ENCODE peak calls at places on chromosomes 1 and 21, in eight cellular contexts. One of them, this sample, is unnamed.

GRCh38 chr1:215018555-215018954 is 64.0 kb upstream of the KCNK2 start:
- DNase-seq in mammary epithelial cell: no peak
- DNase-seq in endothelial cell of umbilical vein: no peak
- DNase-seq in fibroblast of lung: peak; percentile 36
- DNase-seq in neuronal stem cell: no peak
- DNase-seq in GM12878: no peak
- DNase-seq in neural progenitor cell: no peak
- DNase-seq in IMR-90: peak; percentile 98
- DNase-seq in this sample: peak; percentile 95

GRCh38 chr1:180131510-180131909 is 23.2 kb upstream of the QSOX1 start:
- DNase-seq in neuronal stem cell: no peak
- DNase-seq in mammary epithelial cell: peak; percentile 52
- DNase-seq in fibroblast of lung: peak; percentile 98
- DNase-seq in endothelial cell of umbilical vein: peak; percentile 53
- DNase-seq in neural progenitor cell: no peak
- DNase-seq in GM12878: no peak
- DNase-seq in IMR-90: peak; percentile 98
- DNase-seq in this sample: peak; percentile 81

GRCh38 chr1:203202431-203203245 is 16.1 kb upstream of the CHI3L1 start:
- DNase-seq in neural progenitor cell: no peak
- DNase-seq in IMR-90: peak; percentile 90
- DNase-seq in GM12878: no peak
- DNase-seq in fibroblast of lung: peak; percentile 95
- DNase-seq in neuronal stem cell: no peak
- DNase-seq in mammary epithelial cell: peak; percentile 17
- DNase-seq in endothelial cell of umbilical vein: no peak
- DNase-seq in this sample: peak; percentile 73

GRCh38 chr1:32783851-32784250 is 33.3 kb downstream of the YARS1 start:
- DNase-seq in endothelial cell of umbilical vein: no peak
- DNase-seq in GM12878: no peak
- DNase-seq in fibroblast of lung: no peak
- DNase-seq in mammary epithelial cell: no peak
- DNase-seq in neural progenitor cell: no peak
- DNase-seq in neuronal stem cell: no peak
- DNase-seq in IMR-90: no peak
- DNase-seq in this sample: no peak

GRCh38 chr1:11559211-11559970 is 80.4 kb downstream of the DISP3 start:
- DNase-seq in neuronal stem cell: no peak
- DNase-seq in neural progenitor cell: no peak
- DNase-seq in endothelial cell of umbilical vein: no peak
- DNase-seq in fibroblast of lung: no peak
- DNase-seq in GM12878: no peak
- DNase-seq in IMR-90: no peak
- DNase-seq in mammary epithelial cell: peak; percentile 70
- DNase-seq in this sample: no peak

GRCh38 chr1:208880433-208881100 is 636.4 kb upstream of the PLXNA2 start:
- DNase-seq in GM12878: no peak
- DNase-seq in neural progenitor cell: no peak
- DNase-seq in fibroblast of lung: no peak
- DNase-seq in neuronal stem cell: no peak
- DNase-seq in endothelial cell of umbilical vein: peak; percentile 68
- DNase-seq in mammary epithelial cell: no peak
- DNase-seq in IMR-90: no peak
- DNase-seq in this sample: peak; percentile 76

GRCh38 chr1:34918609-34919561 is 10.6 kb downstream of the DLGAP3 start:
- DNase-seq in GM12878: peak; percentile 13
- DNase-seq in neuronal stem cell: no peak
- DNase-seq in fibroblast of lung: no peak
- DNase-seq in IMR-90: no peak
- DNase-seq in endothelial cell of umbilical vein: no peak
- DNase-seq in neural progenitor cell: peak; percentile 55
- DNase-seq in mammary epithelial cell: no peak
- DNase-seq in this sample: no peak

GRCh38 chr1:11501491-11501897 is 22.5 kb downstream of the DISP3 start:
- DNase-seq in endothelial cell of umbilical vein: peak; percentile 44
- DNase-seq in GM12878: no peak
- DNase-seq in IMR-90: no peak
- DNase-seq in fibroblast of lung: no peak
- DNase-seq in mammary epithelial cell: no peak
- DNase-seq in neural progenitor cell: no peak
- DNase-seq in neuronal stem cell: no peak
- DNase-seq in this sample: no peak

GRCh38 chr1:107750364-107750959 is 214.5 kb downstream of the VAV3 start:
- DNase-seq in IMR-90: peak; percentile 43
- DNase-seq in fibroblast of lung: peak; percentile 80
- DNase-seq in neural progenitor cell: peak; percentile 82
- DNase-seq in mammary epithelial cell: peak; percentile 73
- DNase-seq in neuronal stem cell: peak; percentile 62
- DNase-seq in GM12878: peak; percentile 19
- DNase-seq in endothelial cell of umbilical vein: peak; percentile 42
- DNase-seq in this sample: peak; percentile 43

GRCh38 chr1:91884459-91885290 is 1.3 kb downstream of the TGFBR3 start:
- DNase-seq in endothelial cell of umbilical vein: peak; percentile 70
- DNase-seq in GM12878: no peak
- DNase-seq in mammary epithelial cell: no peak
- DNase-seq in fibroblast of lung: peak; percentile 46
- DNase-seq in IMR-90: peak; percentile 24
- DNase-seq in neuronal stem cell: peak; percentile 20
- DNase-seq in neural progenitor cell: peak; percentile 59
- DNase-seq in this sample: no peak

GRCh38 chr1:40717065-40717464 is 25.6 kb downstream of the NFYC start:
- DNase-seq in fibroblast of lung: no peak
- DNase-seq in neural progenitor cell: no peak
- DNase-seq in neuronal stem cell: no peak
- DNase-seq in mammary epithelial cell: no peak
- DNase-seq in IMR-90: no peak
- DNase-seq in endothelial cell of umbilical vein: no peak
- DNase-seq in GM12878: no peak
- DNase-seq in this sample: no peak

GRCh38 chr1:11563560-11564069 is 84.7 kb downstream of the DISP3 start:
- DNase-seq in neuronal stem cell: peak; percentile 29
- DNase-seq in endothelial cell of umbilical vein: no peak
- DNase-seq in fibroblast of lung: no peak
- DNase-seq in IMR-90: no peak
- DNase-seq in mammary epithelial cell: peak; percentile 74
- DNase-seq in GM12878: no peak
- DNase-seq in neural progenitor cell: peak; percentile 82
- DNase-seq in this sample: no peak

GRCh38 chr1:63887809-63888208 is 114.0 kb downstream of the ROR1 start:
- DNase-seq in neural progenitor cell: no peak
- DNase-seq in neuronal stem cell: no peak
- DNase-seq in fibroblast of lung: no peak
- DNase-seq in endothelial cell of umbilical vein: no peak
- DNase-seq in mammary epithelial cell: no peak
- DNase-seq in GM12878: no peak
- DNase-seq in IMR-90: no peak
- DNase-seq in this sample: no peak

GRCh38 chr21:44947930-44948331 is 8.1 kb downstream of the SLX9 start:
- DNase-seq in IMR-90: no peak
- DNase-seq in mammary epithelial cell: no peak
- DNase-seq in neuronal stem cell: no peak
- DNase-seq in GM12878: no peak
- DNase-seq in endothelial cell of umbilical vein: no peak
- DNase-seq in fibroblast of lung: no peak
- DNase-seq in neural progenitor cell: no peak
- DNase-seq in this sample: no peak

GRCh38 chr21:44950016-44950326 is 10.1 kb downstream of the SLX9 start:
- DNase-seq in mammary epithelial cell: no peak
- DNase-seq in IMR-90: no peak
- DNase-seq in endothelial cell of umbilical vein: no peak
- DNase-seq in neuronal stem cell: no peak
- DNase-seq in fibroblast of lung: no peak
- DNase-seq in GM12878: no peak
- DNase-seq in neural progenitor cell: no peak
- DNase-seq in this sample: no peak

GRCh38 chr21:44948426-44949120 is 8.7 kb downstream of the SLX9 start:
- DNase-seq in endothelial cell of umbilical vein: no peak
- DNase-seq in GM12878: no peak
- DNase-seq in fibroblast of lung: no peak
- DNase-seq in neural progenitor cell: no peak
- DNase-seq in IMR-90: no peak
- DNase-seq in mammary epithelial cell: no peak
- DNase-seq in neuronal stem cell: no peak
- DNase-seq in this sample: no peak

GRCh38 chr21:44950351-44950750 is 10.5 kb downstream of the SLX9 start:
- DNase-seq in GM12878: no peak
- DNase-seq in endothelial cell of umbilical vein: no peak
- DNase-seq in neural progenitor cell: no peak
- DNase-seq in mammary epithelial cell: no peak
- DNase-seq in fibroblast of lung: no peak
- DNase-seq in IMR-90: no peak
- DNase-seq in neuronal stem cell: no peak
- DNase-seq in this sample: no peak

GRCh38 chr21:44949161-44950015 is 9.6 kb downstream of the SLX9 start:
- DNase-seq in IMR-90: peak; percentile 76
- DNase-seq in fibroblast of lung: peak; percentile 67
- DNase-seq in GM12878: no peak
- DNase-seq in neural progenitor cell: peak; percentile 90
- DNase-seq in endothelial cell of umbilical vein: peak; percentile 54
- DNase-seq in mammary epithelial cell: peak; percentile 70
- DNase-seq in neuronal stem cell: peak; percentile 76
- DNase-seq in this sample: peak; percentile 26
- H3K4me2 ChIP-seq in IMR-90: no peak overlapping the region
- H3K4me2 ChIP-seq in fibroblast of lung: no peak overlapping the region
- H3K4me2 ChIP-seq in GM12878: no peak overlapping the region
- H3K4me2 ChIP-seq in neural progenitor cell: no peak overlapping the region
- H3K4me2 ChIP-seq in endothelial cell of umbilical vein: no peak overlapping the region
- H3K4me2 ChIP-seq in mammary epithelial cell: no peak overlapping the region
- H3K4me2 ChIP-seq in neuronal stem cell: no peak overlapping the region
- H3K4me2 ChIP-seq in this sample: no peak overlapping the region

DNA sequence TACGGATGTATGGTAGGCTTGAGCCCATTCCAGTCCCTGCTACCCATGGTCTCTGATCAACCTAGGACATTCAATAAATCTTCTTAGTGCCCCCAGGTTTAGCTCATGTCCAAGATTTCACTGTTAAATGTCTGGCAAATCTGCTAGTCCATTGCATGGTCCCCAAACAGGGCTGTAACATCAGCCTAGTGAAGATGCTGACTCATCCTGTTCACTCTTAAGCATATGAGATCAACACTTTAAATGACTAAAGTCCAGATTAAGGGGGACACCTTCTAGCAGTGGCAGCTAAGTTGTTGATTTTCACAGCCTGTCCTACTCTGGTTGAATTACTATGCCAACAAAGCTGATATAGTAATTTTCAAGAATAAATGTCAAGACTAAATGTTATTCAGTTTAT is 46.5 kb upstream of the NUF2 start:
- DNase-seq in neuronal stem cell: no peak
- DNase-seq in fibroblast of lung: no peak
- DNase-seq in IMR-90: peak; percentile 35
- DNase-seq in endothelial cell of umbilical vein: no peak
- DNase-seq in neural progenitor cell: no peak
- DNase-seq in GM12878: no peak
- DNase-seq in mammary epithelial cell: no peak
- DNase-seq in this sample: peak; percentile 19
- H3K9ac ChIP-seq in neuronal stem cell: no peak overlapping the region
- H3K9ac ChIP-seq in fibroblast of lung: no peak overlapping the region
- H3K9ac ChIP-seq in IMR-90: no peak overlapping the region
- H3K9ac ChIP-seq in endothelial cell of umbilical vein: no peak overlapping the region
- H3K9ac ChIP-seq in neural progenitor cell: no peak overlapping the region
- H3K9ac ChIP-seq in GM12878: no peak overlapping the region
- H3K9ac ChIP-seq in mammary epithelial cell: no peak overlapping the region
- H3K9ac ChIP-seq in this sample: no peak overlapping the region

GRCh38 chr21:42853621-42854020 is 25.7 kb downstream of the WDR4 start:
- DNase-seq in IMR-90: no peak
- DNase-seq in GM12878: no peak
- DNase-seq in fibroblast of lung: no peak
- DNase-seq in neural progenitor cell: no peak
- DNase-seq in neuronal stem cell: no peak
- DNase-seq in mammary epithelial cell: no peak
- DNase-seq in endothelial cell of umbilical vein: no peak
- DNase-seq in this sample: no peak
- H3K27ac ChIP-seq in IMR-90: no peak overlapping the region
- H3K27ac ChIP-seq in GM12878: no peak overlapping the region
- H3K27ac ChIP-seq in fibroblast of lung: no peak overlapping the region
- H3K27ac ChIP-seq in neural progenitor cell: no peak overlapping the region
- H3K27ac ChIP-seq in neuronal stem cell: no peak overlapping the region
- H3K27ac ChIP-seq in mammary epithelial cell: no peak overlapping the region
- H3K27ac ChIP-seq in endothelial cell of umbilical vein: no peak overlapping the region
- H3K27ac ChIP-seq in this sample: no peak overlapping the region

GRCh38 chr1:54869173-54869851 is 17.7 kb downstream of the DHCR24 start:
- DNase-seq in IMR-90: no peak
- DNase-seq in endothelial cell of umbilical vein: no peak
- DNase-seq in neuronal stem cell: no peak
- DNase-seq in mammary epithelial cell: no peak
- DNase-seq in fibroblast of lung: no peak
- DNase-seq in GM12878: no peak
- DNase-seq in neural progenitor cell: no peak
- DNase-seq in this sample: no peak

GRCh38 chr1:54864460-54865208 is 22.4 kb downstream of the DHCR24 start:
- DNase-seq in mammary epithelial cell: no peak
- DNase-seq in IMR-90: no peak
- DNase-seq in fibroblast of lung: peak; percentile 70
- DNase-seq in GM12878: no peak
- DNase-seq in neural progenitor cell: no peak
- DNase-seq in endothelial cell of umbilical vein: no peak
- DNase-seq in neuronal stem cell: no peak
- DNase-seq in this sample: no peak

GRCh38 chr1:54867717-54868057 is 19.3 kb downstream of the DHCR24 start:
- DNase-seq in IMR-90: no peak
- DNase-seq in neuronal stem cell: no peak
- DNase-seq in endothelial cell of umbilical vein: no peak
- DNase-seq in neural progenitor cell: no peak
- DNase-seq in mammary epithelial cell: no peak
- DNase-seq in fibroblast of lung: no peak
- DNase-seq in GM12878: no peak
- DNase-seq in this sample: no peak

GRCh38 chr1:54865238-54866073 is 21.5 kb downstream of the DHCR24 start:
- DNase-seq in neuronal stem cell: no peak
- DNase-seq in IMR-90: no peak
- DNase-seq in endothelial cell of umbilical vein: no peak
- DNase-seq in neural progenitor cell: no peak
- DNase-seq in fibroblast of lung: no peak
- DNase-seq in mammary epithelial cell: no peak
- DNase-seq in GM12878: no peak
- DNase-seq in this sample: no peak

DNA sequence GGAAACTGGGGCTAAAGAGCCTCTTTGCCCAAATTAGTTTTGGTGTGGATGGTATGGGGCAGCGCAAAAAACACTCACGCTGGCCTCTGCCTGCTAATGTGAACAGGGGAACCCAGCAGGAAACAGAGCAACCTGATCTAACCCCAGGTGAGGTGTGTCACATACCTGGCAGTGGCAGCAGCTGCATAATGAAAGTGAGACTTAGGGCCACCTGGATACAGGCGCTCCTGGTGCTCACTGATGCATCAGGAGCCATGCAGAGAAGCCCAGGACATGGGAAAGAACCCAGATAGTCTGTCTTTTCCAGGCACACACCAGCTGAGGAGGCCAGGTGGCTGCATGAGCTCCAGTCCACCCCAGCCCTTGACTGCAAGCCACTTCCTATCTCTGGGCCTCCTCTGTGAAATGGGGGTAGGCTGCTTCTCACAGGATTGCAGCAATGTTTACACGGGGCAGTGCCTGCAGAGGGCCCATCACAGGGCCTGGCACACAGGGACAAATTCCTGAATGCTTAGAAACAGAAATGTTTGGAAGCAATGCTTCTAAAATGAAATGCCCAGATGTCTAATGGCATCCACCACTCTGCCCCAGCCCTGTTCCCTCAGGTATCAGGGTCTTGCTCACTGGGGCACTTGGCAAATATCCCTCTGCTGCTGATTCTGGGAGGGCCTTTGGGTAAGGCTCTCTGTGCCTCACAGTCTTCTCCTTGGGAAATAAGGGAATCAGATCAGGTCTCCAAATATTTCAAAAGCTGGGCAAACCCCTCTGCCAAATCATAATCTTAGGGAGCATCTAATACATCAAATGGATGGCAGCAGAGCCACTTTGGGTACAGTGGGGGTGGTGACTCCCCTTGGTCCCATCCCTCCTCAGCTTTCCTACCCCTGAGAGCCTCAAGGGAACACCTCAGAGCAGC is 19.9 kb downstream of the DHCR24 start:
- DNase-seq in GM12878: no peak
- DNase-seq in endothelial cell of umbilical vein: no peak
- DNase-seq in neural progenitor cell: no peak
- DNase-seq in fibroblast of lung: no peak
- DNase-seq in IMR-90: no peak
- DNase-seq in mammary epithelial cell: no peak
- DNase-seq in neuronal stem cell: no peak
- DNase-seq in this sample: no peak
- H3K4me2 ChIP-seq in GM12878: no peak overlapping the region
- H3K4me2 ChIP-seq in endothelial cell of umbilical vein: no peak overlapping the region
- H3K4me2 ChIP-seq in neural progenitor cell: no peak overlapping the region
- H3K4me2 ChIP-seq in fibroblast of lung: no peak overlapping the region
- H3K4me2 ChIP-seq in IMR-90: no peak overlapping the region
- H3K4me2 ChIP-seq in mammary epithelial cell: no peak overlapping the region
- H3K4me2 ChIP-seq in neuronal stem cell: no peak overlapping the region
- H3K4me2 ChIP-seq in this sample: no peak overlapping the region

This sample was measured in astrocyte.